ENCODE peak calls at places on chromosome 15, in four cellular contexts. D, K, Z and C are unnamed samples.

GRCh38 chr15:100951965-100952364 is 32.8 kb downstream of the LRRK1 start:
- DNase-seq in D (no peak), K (no peak), Z (no peak), C (no peak)

GRCh38 chr15:57114070-57114469 is 195.6 kb downstream of the TCF12 start:
- DNase-seq in D (no peak), K (no peak), Z (peak; percentile 9), C (no peak)

GRCh38 chr15:100623301-100623700 is 20.9 kb downstream of the ASB7 start:
- DNase-seq in D (no peak), K (peak; percentile 23), Z (peak; percentile 30), C (no peak)

GRCh38 chr15:48481802-48482201 is 150.6 kb downstream of the DUT start:
- DNase-seq in D (no peak), K (no peak), Z (no peak), C (no peak)

GRCh38 chr15:53962646-53963561 is 15.3 kb upstream of the UNC13C start:
- DNase-seq in D (no peak), K (peak; percentile 18), Z (peak; percentile 41), C (no peak)

GRCh38 chr15:49990835-49991540 is 128.0 kb downstream of the ATP8B4 start:
- DNase-seq in D (no peak), K (peak; percentile 88), Z (no peak), C (no peak)

GRCh38 chr15:48695088-48695834 is 49.8 kb upstream of the FBN1 start:
- DNase-seq in D (no peak), K (peak; percentile 95), Z (peak; percentile 87), C (no peak)

GRCh38 chr15:70781236-70781635 is 17.9 kb upstream of the UACA start:
- DNase-seq in D (no peak), K (no peak), Z (no peak), C (no peak)

GRCh38 chr15:79463781-79464270 is 31.7 kb downstream of the MINAR1 start:
- DNase-seq in D (no peak), K (no peak), Z (no peak), C (no peak)

GRCh38 chr15:92197761-92198160 is 195.9 kb upstream of the ST8SIA2 start:
- DNase-seq in D (no peak), K (no peak), Z (no peak), C (no peak)

GRCh38 chr15:68749365-68750141 is 71.1 kb downstream of the ANP32A start:
- DNase-seq in D (no peak), K (peak; percentile 49), Z (no peak), C (no peak)

GRCh38 chr15:64581408-64581761 is 121.0 kb downstream of the ZNF609 start:
- DNase-seq in D (no peak), K (no peak), Z (no peak), C (no peak)

GRCh38 chr15:96218623-96219465 is 111.7 kb upstream of the NR2F2 start:
- DNase-seq in D (no peak), K (no peak), Z (no peak), C (no peak)

GRCh38 chr15:52019394-52020252 is 604 bp downstream of the MAPK6 start:
- DNase-seq in D (peak; percentile 95), K (peak; percentile 93), Z (peak; percentile 86), C (no peak)

GRCh38 chr15:41917767-41918430 is 24.0 kb upstream of the SPTBN5 start:
- DNase-seq in D (no peak), K (peak; percentile 83), Z (peak; percentile 77), C (no peak)

GRCh38 chr15:75761446-75762356 is 49.1 kb upstream of the CSPG4 start:
- DNase-seq in D (no peak), K (no peak), Z (no peak), C (no peak)

GRCh38 chr15:70316059-70316600 is 218.4 kb upstream of the TLE3 start:
- DNase-seq in D (no peak), K (no peak), Z (peak; percentile 34), C (no peak)

GRCh38 chr15:50176869-50177268 is 5.1 kb upstream of the SLC27A2 start:
- DNase-seq in D (no peak), K (no peak), Z (peak; percentile 23), C (no peak)

GRCh38 chr15:76328106-76328696 is 8.4 kb upstream of the ISL2 start:
- DNase-seq in D (no peak), K (no peak), Z (no peak), C (no peak)

GRCh38 chr15:73002509-73002908 is 49.8 kb upstream of the NEO1 start:
- DNase-seq in D (no peak), K (no peak), Z (peak; percentile 56), C (no peak)

GRCh38 chr15:93968773-93969172 is 262.6 kb upstream of the MCTP2 start:
- DNase-seq in D (no peak), K (no peak), Z (no peak), C (no peak)

GRCh38 chr15:40891810-40892448 is 2.3 kb upstream of the VPS18 start:
- DNase-seq in D (no peak), K (peak; percentile 59), Z (peak; percentile 40), C (no peak)

GRCh38 chr15:39357478-39358268 is 223.2 kb upstream of the THBS1 start:
- DNase-seq in D (no peak), K (no peak), Z (no peak), C (no peak)

GRCh38 chr15:39028069-39028468 is 463.5 kb upstream of the RASGRP1 start:
- DNase-seq in D (no peak), K (peak; percentile 84), Z (peak; percentile 59), C (no peak)

GRCh38 chr15:63803106-63803886 is 30.5 kb downstream of the HERC1 start:
- DNase-seq in D (no peak), K (peak; percentile 7), Z (no peak), C (no peak)

GRCh38 chr15:58340176-58340575 is 91.6 kb upstream of the LIPC start:
- DNase-seq in D (no peak), K (peak; percentile 18), Z (no peak), C (no peak)

GRCh38 chr15:73991260-73991659 is 835 bp downstream of the STOML1 start:
- DNase-seq in D (peak; percentile 93), K (peak; percentile 93), Z (no peak), C (no peak)

GRCh38 chr15:70246623-70247200 is 149.0 kb upstream of the TLE3 start:
- DNase-seq in D (no peak), K (no peak), Z (no peak), C (no peak)

GRCh38 chr15:82158811-82159210 is 103.7 kb downstream of the EFL1 start:
- DNase-seq in D (no peak), K (no peak), Z (no peak), C (no peak)

GRCh38 chr15:67685008-67685599 is 140.2 kb upstream of the SKOR1 start:
- DNase-seq in D (no peak), K (peak; percentile 47), Z (no peak), C (no peak)

GRCh38 chr15:38084289-38084688 is 149.8 kb downstream of the TMCO5A start:
- DNase-seq in D (no peak), K (no peak), Z (peak; percentile 49), C (peak; percentile 60)

GRCh38 chr15:96023081-96023480 is 307.4 kb upstream of the NR2F2 start:
- DNase-seq in D (no peak), K (no peak), Z (no peak), C (no peak)

GRCh38 chr15:58212909-58213526 is 74.8 kb downstream of the AQP9 start:
- DNase-seq in D (no peak), K (peak; percentile 65), Z (peak; percentile 39), C (no peak)

GRCh38 chr15:83652606-83653204 is 1.2 kb upstream of the ADAMTSL3 start:
- DNase-seq in D (no peak), K (no peak), Z (no peak), C (no peak)

GRCh38 chr15:82936966-82937647 is 15.4 kb downstream of the HOMER2 start:
- DNase-seq in D (no peak), K (no peak), Z (peak; percentile 39), C (no peak)

GRCh38 chr15:69592954-69593353 is 140.3 kb downstream of the RPLP1 start:
- DNase-seq in D (no peak), K (no peak), Z (no peak), C (no peak)

GRCh38 chr15:71042356-71042922 is 72.8 kb upstream of the THSD4 start:
- DNase-seq in D (no peak), K (peak; percentile 26), Z (no peak), C (no peak)

DNA sequence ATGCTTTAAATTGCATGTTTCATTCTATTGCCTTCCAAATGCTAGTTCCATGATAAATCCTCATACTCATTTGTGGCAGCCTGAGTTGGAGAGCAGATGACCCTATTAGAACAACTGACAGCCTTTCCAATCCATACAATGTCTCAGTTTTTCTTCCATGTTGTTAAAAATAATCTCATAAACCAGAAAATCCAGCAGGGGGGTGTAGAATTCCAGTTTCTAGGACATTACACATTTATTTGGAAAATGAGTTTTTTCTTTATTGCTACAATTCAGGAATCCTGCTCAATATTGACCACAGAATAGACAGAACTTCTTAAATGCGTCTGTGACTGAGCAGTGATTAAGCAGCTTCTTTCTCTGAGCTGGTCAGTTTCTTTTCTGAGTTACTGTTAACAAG is 174.2 kb upstream of the ATP10A start:
- DNase-seq in D (no peak), K (peak; percentile 3), Z (no peak), C (no peak)
- TF ChIP-seq CTCF in D (no peak), K (peak; percentile 15), Z (no peak), C (no peak)

GRCh38 chr15:33256874-33257273 is 53.9 kb upstream of the RYR3 start:
- DNase-seq in D (no peak), K (no peak), Z (no peak), C (no peak)
- H3K4me3 ChIP-seq in D (no peak overlapping the region), K (no peak overlapping the region), Z (no peak overlapping the region), C (no peak overlapping the region)

DNA sequence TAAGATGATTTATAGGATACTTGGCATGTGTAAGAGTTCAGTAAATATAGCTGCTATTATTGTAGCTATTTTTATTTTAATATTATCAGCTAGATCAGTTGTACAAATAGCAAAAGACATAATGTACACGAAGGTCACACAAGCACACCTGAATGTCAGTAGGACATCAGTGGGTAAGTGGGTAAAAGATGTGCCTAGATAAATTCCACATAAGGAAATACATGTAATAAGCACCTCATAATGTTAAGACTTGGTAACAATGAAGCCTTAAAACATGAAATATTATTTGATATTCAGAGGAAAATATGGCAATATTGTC is 41.5 kb downstream of the ABHD2 start:
- DNase-seq in D (no peak), K (no peak), Z (no peak), C (no peak)
- TF ChIP-seq CTCF in D (no peak), K (no peak), Z (no peak), C (no peak)

GRCh38 chr15:80989518-80990478 is at the start of gene MESD:
- DNase-seq in D (peak; percentile 99), K (peak; percentile 95), Z (peak; percentile 93), C (peak; percentile 80)

GRCh38 chr15:80986487-80986886 is 3.1 kb downstream of the MESD start:
- DNase-seq in D (no peak), K (no peak), Z (no peak), C (no peak)

GRCh38 chr15:80989110-80989517 is 505 bp downstream of the MESD start:
- DNase-seq in D (no peak), K (no peak), Z (no peak), C (no peak)

GRCh38 chr15:80985976-80986375 is 3.6 kb downstream of the MESD start:
- DNase-seq in D (no peak), K (no peak), Z (no peak), C (no peak)

DNA sequence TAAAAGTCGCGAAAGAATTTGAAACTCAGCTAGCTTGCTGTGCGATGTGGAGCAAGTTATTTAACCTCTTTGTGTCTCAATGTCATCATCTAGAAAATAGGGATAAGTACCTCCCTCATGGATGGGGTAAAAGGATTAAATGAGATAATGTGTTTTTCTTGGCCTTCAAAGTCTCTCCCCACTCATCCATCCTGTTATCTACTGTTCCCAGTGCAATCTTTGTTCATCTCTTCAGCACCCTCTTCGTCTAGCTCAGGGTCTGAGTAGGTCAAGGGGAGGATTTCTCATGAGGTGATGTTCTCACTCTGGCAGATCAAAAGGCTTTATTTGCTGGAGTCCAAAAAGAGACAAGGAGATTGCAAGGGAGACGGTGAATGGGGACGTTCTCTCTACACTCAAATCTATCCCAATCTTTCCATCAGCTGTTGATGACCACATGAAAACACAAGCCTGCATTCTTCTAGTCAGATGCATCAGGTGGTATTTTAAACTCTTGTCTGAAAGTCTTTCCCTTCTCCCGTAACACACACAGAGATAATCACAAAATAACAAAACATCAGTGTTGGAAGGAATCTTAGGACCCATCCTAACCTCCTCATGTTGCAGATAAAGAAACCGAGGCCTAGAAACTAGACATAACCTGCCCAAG is 1.3 kb downstream of the MESD start:
- DNase-seq in D (no peak), K (no peak), Z (no peak), C (no peak)
- H3K4me3 ChIP-seq in D (peak overlapping the region; percentile 90), K (peak overlapping the region; percentile 97), Z (peak overlapping the region; percentile 92), C (peak overlapping the region; percentile 98)